ENCODE peak calls at places on chromosomes 5 and 9, in ten cellular contexts. B, M, F, K, T, R, Z, P, A and Q are unnamed samples.
A peak's percentile ranks its signal among the peaks of the same experiment; 100 is the strongest.

GRCh38 chr5:6721442-6721841 is 8.2 kb downstream of the TENT4A start:
- DNase-seq in F (no peak), T (no peak), R (no peak), B (no peak), Z (no peak), P (no peak), A (no peak), M (no peak), K (no peak), Q (peak; percentile 29)

GRCh38 chr9:133004091-133005072 is 25.9 kb downstream of the GFI1B start:
- DNase-seq in T (no peak), P (no peak), R (no peak), K (no peak), Z (no peak), F (no peak), A (no peak), M (peak; percentile 17), B (no peak), Q (no peak)

GRCh38 chr9:76107487-76107886 is 217.0 kb downstream of the PCSK5 start:
- DNase-seq in P (no peak), Z (no peak), T (no peak), A (peak; percentile 61), M (no peak), R (no peak), K (no peak), B (no peak), F (no peak), Q (no peak)

GRCh38 chr5:96070625-96071246 is 109.1 kb upstream of the ELL2 start:
- DNase-seq in B (no peak), M (no peak), Z (no peak), A (no peak), T (no peak), R (no peak), P (no peak), F (no peak), K (no peak), Q (peak; percentile 3)

GRCh38 chr9:14780251-14780650 is 57.7 kb upstream of the CER1 start:
- DNase-seq in P (no peak), B (no peak), K (no peak), Z (no peak), F (no peak), T (no peak), R (no peak), M (no peak), A (no peak), Q (no peak)

GRCh38 chr5:172380992-172381643 is 73.2 kb downstream of the SH3PXD2B start:
- DNase-seq in R (no peak), K (peak; percentile 89), A (peak; percentile 78), F (no peak), T (no peak), B (peak; percentile 74), P (peak; percentile 47), Z (no peak), M (peak; percentile 48), Q (no peak)

GRCh38 chr9:108913391-108913790 is 20.5 kb downstream of the ELP1 start:
- DNase-seq in F (no peak), B (no peak), R (no peak), K (no peak), M (no peak), Z (no peak), T (no peak), P (no peak), A (no peak), Q (no peak)

GRCh38 chr9:70587143-70587710 is 172.8 kb upstream of the KLF9 start:
- DNase-seq in F (no peak), P (peak; percentile 44), M (no peak), T (no peak), Z (no peak), R (no peak), B (peak; percentile 86), A (no peak), K (no peak), Q (no peak)

GRCh38 chr5:132070460-132071337 is 2.9 kb upstream of the CSF2 start:
- DNase-seq in R (no peak), T (no peak), B (peak; percentile 84), F (no peak), Z (no peak), P (no peak), A (no peak), M (no peak), K (no peak), Q (no peak)

GRCh38 chr5:33631786-33632185 is 191.0 kb downstream of the TARS1 start:
- DNase-seq in P (no peak), Z (no peak), K (no peak), B (peak; percentile 21), A (no peak), M (no peak), R (no peak), F (no peak), T (no peak), Q (peak; percentile 38)

GRCh38 chr9:112124156-112124555 is 50.9 kb downstream of the SUSD1 start:
- DNase-seq in R (peak; percentile 41), M (no peak), Z (no peak), B (no peak), T (no peak), A (no peak), P (no peak), K (no peak), F (no peak), Q (no peak)

GRCh38 chr5:5220896-5221295 is 80.8 kb downstream of the ADAMTS16 start:
- DNase-seq in T (no peak), F (no peak), R (no peak), P (no peak), K (no peak), M (no peak), A (no peak), Z (no peak), B (no peak), Q (no peak)

DNA sequence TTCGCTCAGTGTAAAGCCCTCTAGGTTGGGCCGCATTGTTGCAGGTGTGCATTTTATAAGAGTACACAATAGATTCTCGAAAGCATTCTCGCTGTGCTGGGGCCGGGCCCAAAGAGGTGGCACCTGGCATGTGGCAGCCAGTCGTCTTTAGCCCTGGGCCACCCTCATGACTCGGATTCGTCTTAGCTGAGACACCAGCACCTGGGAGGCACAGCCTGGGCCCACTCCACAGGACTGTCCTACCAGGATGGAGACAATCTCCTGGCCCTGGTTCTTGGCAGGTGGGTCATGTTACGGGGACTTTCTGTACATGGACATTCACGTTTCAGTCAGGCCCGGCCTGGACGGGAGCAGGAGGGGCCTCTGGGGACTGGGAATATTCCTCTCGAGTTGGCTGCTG is 212.5 kb downstream of the FANCC start:
- DNase-seq in R (no peak), T (no peak), M (no peak), B (no peak), P (no peak), Z (no peak), K (peak; percentile 82), A (no peak), F (no peak), Q (no peak)
- H3K4me1 ChIP-seq in R (peaks cover 26% of the 10 kb centered on the region), T (peaks cover 14% of the 10 kb centered on the region), M (no peaks in the 10 kb centered on the region), B (peaks cover 6% of the 10 kb centered on the region), P (peaks cover 60% of the 10 kb centered on the region), Z (no peaks in the 10 kb centered on the region), K (peaks cover 3% of the 10 kb centered on the region), A (peaks cover 1% of the 10 kb centered on the region), F (no peaks in the 10 kb centered on the region), Q (no peaks in the 10 kb centered on the region)

GRCh38 chr9:128685636-128686489 is 3.2 kb upstream of the SET start:
- DNase-seq in P (no peak), T (no peak), F (peak; percentile 37), B (no peak), Z (no peak), M (peak; percentile 59), R (no peak), A (no peak), K (no peak), Q (peak; percentile 70)
- H3K4me1 ChIP-seq in P (peaks cover 32% of the 10 kb centered on the region), T (peaks cover 34% of the 10 kb centered on the region), F (peaks cover 48% of the 10 kb centered on the region), B (peaks cover 17% of the 10 kb centered on the region), Z (peaks cover 39% of the 10 kb centered on the region), M (peaks cover 34% of the 10 kb centered on the region), R (peaks cover 12% of the 10 kb centered on the region), A (no peaks in the 10 kb centered on the region), K (peaks cover 9% of the 10 kb centered on the region), Q (peaks cover 21% of the 10 kb centered on the region)

GRCh38 chr5:38455797-38456330 is 100.6 kb downstream of the LIFR start:
- DNase-seq in F (no peak), K (no peak), Z (no peak), A (no peak), M (no peak), R (no peak), B (no peak), T (no peak), P (no peak), Q (no peak)

GRCh38 chr5:38453921-38454320 is 102.5 kb downstream of the LIFR start:
- DNase-seq in R (no peak), P (no peak), M (no peak), Z (no peak), F (no peak), T (no peak), A (peak; percentile 10), B (no peak), K (no peak), Q (no peak)

GRCh38 chr5:38451372-38451735 is 105.1 kb downstream of the LIFR start:
- DNase-seq in Z (no peak), F (no peak), A (no peak), K (no peak), R (no peak), B (no peak), M (no peak), T (no peak), P (no peak), Q (no peak)

GRCh38 chr5:38452201-38452600 is 104.2 kb downstream of the LIFR start:
- DNase-seq in T (no peak), Z (no peak), F (no peak), K (no peak), R (no peak), P (no peak), M (no peak), A (no peak), B (no peak), Q (no peak)

DNA sequence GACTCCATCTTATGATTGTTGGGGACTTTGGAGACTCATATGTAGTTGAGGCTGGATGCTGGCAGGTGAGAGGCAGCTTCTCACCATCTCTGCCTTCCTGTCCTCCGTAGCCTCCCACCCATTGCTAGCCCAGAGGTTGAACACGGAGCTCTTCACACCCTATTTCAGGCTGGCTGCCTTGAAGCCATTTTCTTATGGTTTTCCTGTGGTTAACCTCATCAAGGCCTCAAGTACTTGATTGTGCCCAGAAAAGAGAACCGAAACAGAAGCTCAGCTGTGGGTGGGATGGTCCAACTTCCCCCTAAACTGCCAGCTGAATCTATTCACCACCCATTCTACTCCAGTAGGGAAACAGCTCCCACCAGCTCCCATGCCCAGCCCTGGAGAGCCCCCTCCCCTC is 102.9 kb downstream of the LIFR start:
- DNase-seq in T (no peak), P (no peak), K (no peak), F (peak; percentile 16), R (no peak), M (no peak), Z (peak; percentile 21), A (peak; percentile 38), B (no peak), Q (peak; percentile 97)
- H3K4me1 ChIP-seq in T (no peaks in the 10 kb centered on the region), P (peaks cover 7% of the 10 kb centered on the region), K (no peaks in the 10 kb centered on the region), F (peaks cover 30% of the 10 kb centered on the region), R (no peaks in the 10 kb centered on the region), M (no peaks in the 10 kb centered on the region), Z (peaks cover 17% of the 10 kb centered on the region), A (no peaks in the 10 kb centered on the region), B (no peaks in the 10 kb centered on the region), Q (peaks cover 41% of the 10 kb centered on the region)

DNA sequence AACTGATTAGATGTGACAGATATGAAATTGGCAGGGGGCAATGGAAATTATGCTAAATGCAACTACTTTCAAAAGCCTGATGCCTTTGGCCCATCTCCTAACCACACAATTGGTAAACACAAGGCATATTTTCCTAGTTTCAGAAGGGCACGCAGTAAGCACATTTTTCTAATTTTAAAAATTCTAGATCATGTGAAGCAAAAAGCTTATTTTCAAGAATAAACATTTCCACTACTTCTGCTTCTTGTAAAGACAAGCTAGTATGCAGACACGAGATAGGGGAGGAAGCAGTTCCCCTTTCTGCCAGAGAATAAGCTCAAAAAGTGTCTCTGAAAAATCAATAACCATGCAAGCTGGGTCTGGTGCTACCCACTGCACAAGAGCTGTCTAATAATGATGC is 67.7 kb downstream of the ABCA1 start:
- DNase-seq in A (no peak), R (no peak), F (no peak), P (no peak), M (no peak), K (no peak), B (peak; percentile 11), Z (no peak), T (no peak), Q (peak; percentile 24)
- H3K4me1 ChIP-seq in A (peaks cover 4% of the 10 kb centered on the region), R (peaks cover 7% of the 10 kb centered on the region), F (no peaks in the 10 kb centered on the region), P (peaks cover 41% of the 10 kb centered on the region), M (peaks cover 5% of the 10 kb centered on the region), K (no peaks in the 10 kb centered on the region), B (peaks cover 34% of the 10 kb centered on the region), Z (no peaks in the 10 kb centered on the region), T (peaks cover 16% of the 10 kb centered on the region), Q (peaks cover 19% of the 10 kb centered on the region)